ENCODE peak calls at places on chromosome 15, in nine cellular contexts. One of them, this sample, is unnamed.

GRCh38 chr15:64507293-64507802 is 47.0 kb downstream of the ZNF609 start:
- DNase-seq in NCI-H524: peak
- DNase-seq in CD4-positive, CD25-positive, alpha-beta regulatory T cell: peak
- DNase-seq in effector CD4-positive, alpha-beta T cell: no peak
- DNase-seq in NCI-H1436: no peak
- DNase-seq in NCI-H69: peak
- DNase-seq in stimulated activated CD4-positive, alpha-beta T cell treated with anti-CD3 and anti-CD28 coated beads, Interleukin-12 subunit alpha, Interleukin-12 subunit beta, amount 100 ng/mL, for 4 hours: peak
- DNase-seq in ELR: peak
- DNase-seq in HT-29: peak
- DNase-seq in this sample: no peak

GRCh38 chr15:64282701-64283100 is 73.3 kb downstream of the CSNK1G1 start:
- DNase-seq in NCI-H1436: no peak
- DNase-seq in ELR: peak
- DNase-seq in stimulated activated CD4-positive, alpha-beta T cell treated with anti-CD3 and anti-CD28 coated beads, Interleukin-12 subunit alpha, Interleukin-12 subunit beta, amount 100 ng/mL, for 4 hours: no peak
- DNase-seq in NCI-H69: no peak
- DNase-seq in HT-29: no peak
- DNase-seq in NCI-H524: no peak
- DNase-seq in CD4-positive, CD25-positive, alpha-beta regulatory T cell: no peak
- DNase-seq in effector CD4-positive, alpha-beta T cell: no peak
- DNase-seq in this sample: no peak

GRCh38 chr15:33963831-33964664 is 4.2 kb upstream of the CHRM5 start:
- DNase-seq in HT-29: peak
- DNase-seq in effector CD4-positive, alpha-beta T cell: no peak
- DNase-seq in NCI-H69: peak
- DNase-seq in ELR: peak
- DNase-seq in stimulated activated CD4-positive, alpha-beta T cell treated with anti-CD3 and anti-CD28 coated beads, Interleukin-12 subunit alpha, Interleukin-12 subunit beta, amount 100 ng/mL, for 4 hours: no peak
- DNase-seq in NCI-H524: peak
- DNase-seq in CD4-positive, CD25-positive, alpha-beta regulatory T cell: peak
- DNase-seq in NCI-H1436: no peak
- DNase-seq in this sample: no peak

GRCh38 chr15:39133201-39133600 is 447.7 kb upstream of the THBS1 start:
- DNase-seq in CD4-positive, CD25-positive, alpha-beta regulatory T cell: no peak
- DNase-seq in ELR: peak
- DNase-seq in HT-29: peak
- DNase-seq in NCI-H524: no peak
- DNase-seq in stimulated activated CD4-positive, alpha-beta T cell treated with anti-CD3 and anti-CD28 coated beads, Interleukin-12 subunit alpha, Interleukin-12 subunit beta, amount 100 ng/mL, for 4 hours: no peak
- DNase-seq in NCI-H69: no peak
- DNase-seq in NCI-H1436: no peak
- DNase-seq in effector CD4-positive, alpha-beta T cell: no peak
- DNase-seq in this sample: no peak

GRCh38 chr15:70013647-70014310 is 83.9 kb downstream of the TLE3 start:
- DNase-seq in NCI-H1436: no peak
- DNase-seq in CD4-positive, CD25-positive, alpha-beta regulatory T cell: no peak
- DNase-seq in NCI-H69: peak
- DNase-seq in effector CD4-positive, alpha-beta T cell: no peak
- DNase-seq in HT-29: no peak
- DNase-seq in stimulated activated CD4-positive, alpha-beta T cell treated with anti-CD3 and anti-CD28 coated beads, Interleukin-12 subunit alpha, Interleukin-12 subunit beta, amount 100 ng/mL, for 4 hours: no peak
- DNase-seq in NCI-H524: no peak
- DNase-seq in ELR: no peak
- DNase-seq in this sample: no peak

GRCh38 chr15:93231261-93231939 is 142.4 kb upstream of the RGMA start:
- DNase-seq in NCI-H1436: no peak
- DNase-seq in stimulated activated CD4-positive, alpha-beta T cell treated with anti-CD3 and anti-CD28 coated beads, Interleukin-12 subunit alpha, Interleukin-12 subunit beta, amount 100 ng/mL, for 4 hours: no peak
- DNase-seq in CD4-positive, CD25-positive, alpha-beta regulatory T cell: no peak
- DNase-seq in ELR: no peak
- DNase-seq in HT-29: no peak
- DNase-seq in NCI-H524: no peak
- DNase-seq in effector CD4-positive, alpha-beta T cell: no peak
- DNase-seq in NCI-H69: no peak
- DNase-seq in this sample: no peak

GRCh38 chr15:89457086-89457485 is 39.3 kb downstream of the RHCG start:
- DNase-seq in HT-29: peak
- DNase-seq in stimulated activated CD4-positive, alpha-beta T cell treated with anti-CD3 and anti-CD28 coated beads, Interleukin-12 subunit alpha, Interleukin-12 subunit beta, amount 100 ng/mL, for 4 hours: no peak
- DNase-seq in ELR: peak
- DNase-seq in NCI-H69: peak
- DNase-seq in NCI-H1436: no peak
- DNase-seq in CD4-positive, CD25-positive, alpha-beta regulatory T cell: peak
- DNase-seq in effector CD4-positive, alpha-beta T cell: no peak
- DNase-seq in NCI-H524: peak
- DNase-seq in this sample: no peak

GRCh38 chr15:58472821-58473581 is 41.2 kb downstream of the LIPC start:
- DNase-seq in NCI-H524: no peak
- DNase-seq in effector CD4-positive, alpha-beta T cell: peak
- DNase-seq in HT-29: no peak
- DNase-seq in NCI-H1436: no peak
- DNase-seq in stimulated activated CD4-positive, alpha-beta T cell treated with anti-CD3 and anti-CD28 coated beads, Interleukin-12 subunit alpha, Interleukin-12 subunit beta, amount 100 ng/mL, for 4 hours: no peak
- DNase-seq in CD4-positive, CD25-positive, alpha-beta regulatory T cell: peak
- DNase-seq in NCI-H69: peak
- DNase-seq in ELR: peak
- DNase-seq in this sample: no peak

GRCh38 chr15:81274932-81275341 is 49.0 kb downstream of the STARD5 start:
- DNase-seq in HT-29: peak
- DNase-seq in effector CD4-positive, alpha-beta T cell: peak
- DNase-seq in ELR: peak
- DNase-seq in NCI-H69: peak
- DNase-seq in NCI-H1436: peak
- DNase-seq in CD4-positive, CD25-positive, alpha-beta regulatory T cell: peak
- DNase-seq in stimulated activated CD4-positive, alpha-beta T cell treated with anti-CD3 and anti-CD28 coated beads, Interleukin-12 subunit alpha, Interleukin-12 subunit beta, amount 100 ng/mL, for 4 hours: peak
- DNase-seq in NCI-H524: peak
- DNase-seq in this sample: peak

GRCh38 chr15:93451265-93451664 is 362.3 kb upstream of the RGMA start:
- DNase-seq in effector CD4-positive, alpha-beta T cell: no peak
- DNase-seq in HT-29: peak
- DNase-seq in NCI-H1436: no peak
- DNase-seq in stimulated activated CD4-positive, alpha-beta T cell treated with anti-CD3 and anti-CD28 coated beads, Interleukin-12 subunit alpha, Interleukin-12 subunit beta, amount 100 ng/mL, for 4 hours: no peak
- DNase-seq in NCI-H524: no peak
- DNase-seq in CD4-positive, CD25-positive, alpha-beta regulatory T cell: no peak
- DNase-seq in NCI-H69: peak
- DNase-seq in ELR: no peak
- DNase-seq in this sample: no peak

GRCh38 chr15:65829150-65829764 is 37.2 kb upstream of the DENND4A start:
- DNase-seq in ELR: peak
- DNase-seq in effector CD4-positive, alpha-beta T cell: peak
- DNase-seq in NCI-H524: peak
- DNase-seq in NCI-H1436: peak
- DNase-seq in HT-29: peak
- DNase-seq in stimulated activated CD4-positive, alpha-beta T cell treated with anti-CD3 and anti-CD28 coated beads, Interleukin-12 subunit alpha, Interleukin-12 subunit beta, amount 100 ng/mL, for 4 hours: no peak
- DNase-seq in NCI-H69: peak
- DNase-seq in CD4-positive, CD25-positive, alpha-beta regulatory T cell: peak
- DNase-seq in this sample: no peak

GRCh38 chr15:64236156-64236555 is 73.3 kb upstream of the PPIB start:
- DNase-seq in ELR: no peak
- DNase-seq in CD4-positive, CD25-positive, alpha-beta regulatory T cell: no peak
- DNase-seq in NCI-H1436: no peak
- DNase-seq in HT-29: no peak
- DNase-seq in NCI-H524: no peak
- DNase-seq in NCI-H69: no peak
- DNase-seq in stimulated activated CD4-positive, alpha-beta T cell treated with anti-CD3 and anti-CD28 coated beads, Interleukin-12 subunit alpha, Interleukin-12 subunit beta, amount 100 ng/mL, for 4 hours: no peak
- DNase-seq in effector CD4-positive, alpha-beta T cell: no peak
- DNase-seq in this sample: no peak

GRCh38 chr15:90930861-90931629 is 1.3 kb downstream of the HDDC3 start:
- DNase-seq in NCI-H524: peak
- DNase-seq in stimulated activated CD4-positive, alpha-beta T cell treated with anti-CD3 and anti-CD28 coated beads, Interleukin-12 subunit alpha, Interleukin-12 subunit beta, amount 100 ng/mL, for 4 hours: no peak
- DNase-seq in effector CD4-positive, alpha-beta T cell: no peak
- DNase-seq in ELR: peak
- DNase-seq in NCI-H1436: peak
- DNase-seq in HT-29: peak
- DNase-seq in CD4-positive, CD25-positive, alpha-beta regulatory T cell: no peak
- DNase-seq in NCI-H69: peak
- DNase-seq in this sample: no peak

GRCh38 chr15:87645723-87646122 is 610.8 kb downstream of the NTRK3 start:
- DNase-seq in NCI-H69: no peak
- DNase-seq in CD4-positive, CD25-positive, alpha-beta regulatory T cell: no peak
- DNase-seq in ELR: no peak
- DNase-seq in stimulated activated CD4-positive, alpha-beta T cell treated with anti-CD3 and anti-CD28 coated beads, Interleukin-12 subunit alpha, Interleukin-12 subunit beta, amount 100 ng/mL, for 4 hours: no peak
- DNase-seq in NCI-H1436: no peak
- DNase-seq in HT-29: no peak
- DNase-seq in NCI-H524: no peak
- DNase-seq in effector CD4-positive, alpha-beta T cell: no peak
- DNase-seq in this sample: no peak

GRCh38 chr15:60212536-60212935 is 185.2 kb downstream of the ANXA2 start:
- DNase-seq in HT-29: peak
- DNase-seq in stimulated activated CD4-positive, alpha-beta T cell treated with anti-CD3 and anti-CD28 coated beads, Interleukin-12 subunit alpha, Interleukin-12 subunit beta, amount 100 ng/mL, for 4 hours: no peak
- DNase-seq in ELR: peak
- DNase-seq in NCI-H69: peak
- DNase-seq in NCI-H1436: no peak
- DNase-seq in effector CD4-positive, alpha-beta T cell: no peak
- DNase-seq in CD4-positive, CD25-positive, alpha-beta regulatory T cell: no peak
- DNase-seq in NCI-H524: no peak
- DNase-seq in this sample: no peak

GRCh38 chr15:89052474-89052873 is 35.8 kb upstream of the ABHD2 start:
- DNase-seq in effector CD4-positive, alpha-beta T cell: no peak
- DNase-seq in HT-29: no peak
- DNase-seq in stimulated activated CD4-positive, alpha-beta T cell treated with anti-CD3 and anti-CD28 coated beads, Interleukin-12 subunit alpha, Interleukin-12 subunit beta, amount 100 ng/mL, for 4 hours: no peak
- DNase-seq in CD4-positive, CD25-positive, alpha-beta regulatory T cell: no peak
- DNase-seq in NCI-H524: no peak
- DNase-seq in ELR: peak
- DNase-seq in NCI-H69: no peak
- DNase-seq in NCI-H1436: no peak
- DNase-seq in this sample: no peak

GRCh38 chr15:49135342-49135857 is 20.0 kb downstream of the COPS2 start:
- DNase-seq in NCI-H524: no peak
- DNase-seq in NCI-H1436: no peak
- DNase-seq in NCI-H69: no peak
- DNase-seq in ELR: peak
- DNase-seq in stimulated activated CD4-positive, alpha-beta T cell treated with anti-CD3 and anti-CD28 coated beads, Interleukin-12 subunit alpha, Interleukin-12 subunit beta, amount 100 ng/mL, for 4 hours: no peak
- DNase-seq in HT-29: no peak
- DNase-seq in effector CD4-positive, alpha-beta T cell: no peak
- DNase-seq in CD4-positive, CD25-positive, alpha-beta regulatory T cell: no peak
- DNase-seq in this sample: no peak

GRCh38 chr15:59532770-59533379 is 78.7 kb upstream of the GCNT3 start:
- DNase-seq in CD4-positive, CD25-positive, alpha-beta regulatory T cell: peak
- DNase-seq in ELR: peak
- DNase-seq in HT-29: peak
- DNase-seq in NCI-H1436: peak
- DNase-seq in effector CD4-positive, alpha-beta T cell: no peak
- DNase-seq in stimulated activated CD4-positive, alpha-beta T cell treated with anti-CD3 and anti-CD28 coated beads, Interleukin-12 subunit alpha, Interleukin-12 subunit beta, amount 100 ng/mL, for 4 hours: no peak
- DNase-seq in NCI-H69: peak
- DNase-seq in NCI-H524: peak
- DNase-seq in this sample: no peak

GRCh38 chr15:48385431-48385830 is 54.2 kb downstream of the DUT start:
- DNase-seq in CD4-positive, CD25-positive, alpha-beta regulatory T cell: no peak
- DNase-seq in effector CD4-positive, alpha-beta T cell: no peak
- DNase-seq in NCI-H524: no peak
- DNase-seq in NCI-H1436: no peak
- DNase-seq in ELR: peak
- DNase-seq in stimulated activated CD4-positive, alpha-beta T cell treated with anti-CD3 and anti-CD28 coated beads, Interleukin-12 subunit alpha, Interleukin-12 subunit beta, amount 100 ng/mL, for 4 hours: no peak
- DNase-seq in NCI-H69: peak
- DNase-seq in HT-29: no peak
- DNase-seq in this sample: no peak

GRCh38 chr15:85690546-85691226 is 104.0 kb downstream of the KLHL25 start:
- DNase-seq in CD4-positive, CD25-positive, alpha-beta regulatory T cell: peak
- DNase-seq in NCI-H524: no peak
- DNase-seq in effector CD4-positive, alpha-beta T cell: peak
- DNase-seq in stimulated activated CD4-positive, alpha-beta T cell treated with anti-CD3 and anti-CD28 coated beads, Interleukin-12 subunit alpha, Interleukin-12 subunit beta, amount 100 ng/mL, for 4 hours: no peak
- DNase-seq in HT-29: no peak
- DNase-seq in ELR: no peak
- DNase-seq in NCI-H69: no peak
- DNase-seq in NCI-H1436: no peak
- DNase-seq in this sample: no peak

GRCh38 chr15:66285462-66286280 is 7.7 kb upstream of the DIS3L start:
- DNase-seq in NCI-H524: no peak
- DNase-seq in ELR: no peak
- DNase-seq in HT-29: no peak
- DNase-seq in stimulated activated CD4-positive, alpha-beta T cell treated with anti-CD3 and anti-CD28 coated beads, Interleukin-12 subunit alpha, Interleukin-12 subunit beta, amount 100 ng/mL, for 4 hours: no peak
- DNase-seq in effector CD4-positive, alpha-beta T cell: no peak
- DNase-seq in NCI-H1436: no peak
- DNase-seq in CD4-positive, CD25-positive, alpha-beta regulatory T cell: no peak
- DNase-seq in NCI-H69: peak
- DNase-seq in this sample: no peak

GRCh38 chr15:88663216-88663615 is 24.4 kb downstream of the ISG20 start:
- DNase-seq in NCI-H1436: no peak
- DNase-seq in stimulated activated CD4-positive, alpha-beta T cell treated with anti-CD3 and anti-CD28 coated beads, Interleukin-12 subunit alpha, Interleukin-12 subunit beta, amount 100 ng/mL, for 4 hours: no peak
- DNase-seq in ELR: no peak
- DNase-seq in CD4-positive, CD25-positive, alpha-beta regulatory T cell: no peak
- DNase-seq in effector CD4-positive, alpha-beta T cell: no peak
- DNase-seq in NCI-H524: no peak
- DNase-seq in NCI-H69: no peak
- DNase-seq in HT-29: no peak
- DNase-seq in this sample: no peak

GRCh38 chr15:83066034-83066760 is 855 bp downstream of the BTBD1 start:
- DNase-seq in stimulated activated CD4-positive, alpha-beta T cell treated with anti-CD3 and anti-CD28 coated beads, Interleukin-12 subunit alpha, Interleukin-12 subunit beta, amount 100 ng/mL, for 4 hours: peak
- DNase-seq in NCI-H1436: no peak
- DNase-seq in ELR: peak
- DNase-seq in NCI-H524: no peak
- DNase-seq in HT-29: peak
- DNase-seq in CD4-positive, CD25-positive, alpha-beta regulatory T cell: peak
- DNase-seq in effector CD4-positive, alpha-beta T cell: no peak
- DNase-seq in NCI-H69: peak
- DNase-seq in this sample: no peak

GRCh38 chr15:76006136-76006778 is 6.0 kb downstream of the NRG4 start:
- DNase-seq in HT-29: no peak
- DNase-seq in NCI-H524: no peak
- DNase-seq in NCI-H1436: no peak
- DNase-seq in stimulated activated CD4-positive, alpha-beta T cell treated with anti-CD3 and anti-CD28 coated beads, Interleukin-12 subunit alpha, Interleukin-12 subunit beta, amount 100 ng/mL, for 4 hours: no peak
- DNase-seq in CD4-positive, CD25-positive, alpha-beta regulatory T cell: no peak
- DNase-seq in effector CD4-positive, alpha-beta T cell: no peak
- DNase-seq in ELR: no peak
- DNase-seq in NCI-H69: no peak
- DNase-seq in this sample: no peak

GRCh38 chr15:28002867-28003266 is 96.2 kb downstream of the OCA2 start:
- DNase-seq in NCI-H1436: no peak
- DNase-seq in NCI-H524: no peak
- DNase-seq in ELR: no peak
- DNase-seq in CD4-positive, CD25-positive, alpha-beta regulatory T cell: no peak
- DNase-seq in HT-29: no peak
- DNase-seq in effector CD4-positive, alpha-beta T cell: no peak
- DNase-seq in stimulated activated CD4-positive, alpha-beta T cell treated with anti-CD3 and anti-CD28 coated beads, Interleukin-12 subunit alpha, Interleukin-12 subunit beta, amount 100 ng/mL, for 4 hours: no peak
- DNase-seq in NCI-H69: no peak
- DNase-seq in this sample: no peak

GRCh38 chr15:40894689-40895308 is 549 bp downstream of the VPS18 start:
- DNase-seq in CD4-positive, CD25-positive, alpha-beta regulatory T cell: peak
- DNase-seq in stimulated activated CD4-positive, alpha-beta T cell treated with anti-CD3 and anti-CD28 coated beads, Interleukin-12 subunit alpha, Interleukin-12 subunit beta, amount 100 ng/mL, for 4 hours: peak
- DNase-seq in NCI-H524: peak
- DNase-seq in HT-29: peak
- DNase-seq in effector CD4-positive, alpha-beta T cell: peak
- DNase-seq in NCI-H69: peak
- DNase-seq in ELR: peak
- DNase-seq in NCI-H1436: peak
- DNase-seq in this sample: no peak

GRCh38 chr15:39584662-39585393 is 3.9 kb downstream of the THBS1 start:
- DNase-seq in NCI-H69: no peak
- DNase-seq in ELR: no peak
- DNase-seq in CD4-positive, CD25-positive, alpha-beta regulatory T cell: no peak
- DNase-seq in HT-29: no peak
- DNase-seq in NCI-H1436: no peak
- DNase-seq in stimulated activated CD4-positive, alpha-beta T cell treated with anti-CD3 and anti-CD28 coated beads, Interleukin-12 subunit alpha, Interleukin-12 subunit beta, amount 100 ng/mL, for 4 hours: no peak
- DNase-seq in NCI-H524: no peak
- DNase-seq in effector CD4-positive, alpha-beta T cell: no peak
- DNase-seq in this sample: no peak

GRCh38 chr15:73014904-73015303 is 37.4 kb upstream of the NEO1 start:
- DNase-seq in NCI-H1436: no peak
- DNase-seq in HT-29: no peak
- DNase-seq in NCI-H69: no peak
- DNase-seq in NCI-H524: no peak
- DNase-seq in ELR: no peak
- DNase-seq in stimulated activated CD4-positive, alpha-beta T cell treated with anti-CD3 and anti-CD28 coated beads, Interleukin-12 subunit alpha, Interleukin-12 subunit beta, amount 100 ng/mL, for 4 hours: no peak
- DNase-seq in effector CD4-positive, alpha-beta T cell: no peak
- DNase-seq in CD4-positive, CD25-positive, alpha-beta regulatory T cell: no peak
- DNase-seq in this sample: no peak

GRCh38 chr15:44029940-44030568 is 165.0 kb downstream of the FRMD5 start:
- DNase-seq in effector CD4-positive, alpha-beta T cell: no peak
- DNase-seq in HT-29: no peak
- DNase-seq in stimulated activated CD4-positive, alpha-beta T cell treated with anti-CD3 and anti-CD28 coated beads, Interleukin-12 subunit alpha, Interleukin-12 subunit beta, amount 100 ng/mL, for 4 hours: no peak
- DNase-seq in CD4-positive, CD25-positive, alpha-beta regulatory T cell: no peak
- DNase-seq in NCI-H1436: no peak
- DNase-seq in NCI-H524: no peak
- DNase-seq in ELR: peak
- DNase-seq in NCI-H69: no peak
- DNase-seq in this sample: no peak

GRCh38 chr15:79412429-79412828 is 19.7 kb upstream of the MINAR1 start:
- DNase-seq in NCI-H1436: no peak
- DNase-seq in effector CD4-positive, alpha-beta T cell: no peak
- DNase-seq in NCI-H524: no peak
- DNase-seq in stimulated activated CD4-positive, alpha-beta T cell treated with anti-CD3 and anti-CD28 coated beads, Interleukin-12 subunit alpha, Interleukin-12 subunit beta, amount 100 ng/mL, for 4 hours: no peak
- DNase-seq in NCI-H69: no peak
- DNase-seq in ELR: no peak
- DNase-seq in CD4-positive, CD25-positive, alpha-beta regulatory T cell: no peak
- DNase-seq in HT-29: no peak
- DNase-seq in this sample: no peak

GRCh38 chr15:100559330-100559729 is 30.6 kb upstream of the CERS3 start:
- DNase-seq in stimulated activated CD4-positive, alpha-beta T cell treated with anti-CD3 and anti-CD28 coated beads, Interleukin-12 subunit alpha, Interleukin-12 subunit beta, amount 100 ng/mL, for 4 hours: no peak
- DNase-seq in NCI-H69: no peak
- DNase-seq in NCI-H1436: no peak
- DNase-seq in ELR: no peak
- DNase-seq in CD4-positive, CD25-positive, alpha-beta regulatory T cell: no peak
- DNase-seq in NCI-H524: no peak
- DNase-seq in effector CD4-positive, alpha-beta T cell: no peak
- DNase-seq in HT-29: no peak
- DNase-seq in this sample: no peak